ENCODE peak calls at places on chromosomes 16 and 17, in nine cellular contexts. One of them, this sample, is unnamed.

GRCh38 chr17:74217036-74217725 is 3.8 kb downstream of the TTYH2 start:
- DNase-seq in NCI-H187 treated with DMSO at 0.1 percent for 48 hours: no peak
- DNase-seq in T-helper 1 cell: no peak
- DNase-seq in breast epithelium: no peak
- DNase-seq in ovary: no peak
- DNase-seq in activated T-helper 1 cell treated with Interleukin-2 at 50 U/mL for 16 hours: no peak
- DNase-seq in left colon: no peak
- DNase-seq in HFFc6: no peak
- DNase-seq in nephron progenitor cell: no peak
- DNase-seq in this sample: no peak

GRCh38 chr17:83155128-83156081 is 76.0 kb downstream of the METRNL start:
- DNase-seq in left colon: no peak
- DNase-seq in T-helper 1 cell: no peak
- DNase-seq in breast epithelium: peak
- DNase-seq in HFFc6: peak
- DNase-seq in ovary: no peak
- DNase-seq in nephron progenitor cell: no peak
- DNase-seq in activated T-helper 1 cell treated with Interleukin-2 at 50 U/mL for 16 hours: no peak
- DNase-seq in NCI-H187 treated with DMSO at 0.1 percent for 48 hours: no peak
- DNase-seq in this sample: no peak

GRCh38 chr16:62665269-62665668 is 629.0 kb upstream of the CDH8 start:
- DNase-seq in activated T-helper 1 cell treated with Interleukin-2 at 50 U/mL for 16 hours: no peak
- DNase-seq in NCI-H187 treated with DMSO at 0.1 percent for 48 hours: no peak
- DNase-seq in nephron progenitor cell: no peak
- DNase-seq in breast epithelium: no peak
- DNase-seq in HFFc6: no peak
- DNase-seq in left colon: no peak
- DNase-seq in T-helper 1 cell: no peak
- DNase-seq in ovary: no peak
- DNase-seq in this sample: no peak

GRCh38 chr17:57557793-57558681 is 187.1 kb downstream of the CCDC182 start:
- DNase-seq in ovary: no peak
- DNase-seq in activated T-helper 1 cell treated with Interleukin-2 at 50 U/mL for 16 hours: no peak
- DNase-seq in NCI-H187 treated with DMSO at 0.1 percent for 48 hours: no peak
- DNase-seq in breast epithelium: no peak
- DNase-seq in nephron progenitor cell: no peak
- DNase-seq in T-helper 1 cell: no peak
- DNase-seq in left colon: no peak
- DNase-seq in HFFc6: peak
- DNase-seq in this sample: no peak

GRCh38 chr17:64938925-64939474 is 19.7 kb upstream of the LRRC37A3 start:
- DNase-seq in NCI-H187 treated with DMSO at 0.1 percent for 48 hours: no peak
- DNase-seq in HFFc6: peak
- DNase-seq in breast epithelium: no peak
- DNase-seq in activated T-helper 1 cell treated with Interleukin-2 at 50 U/mL for 16 hours: no peak
- DNase-seq in ovary: no peak
- DNase-seq in nephron progenitor cell: peak
- DNase-seq in left colon: peak
- DNase-seq in T-helper 1 cell: no peak
- DNase-seq in this sample: peak

GRCh38 chr17:83192161-83192788 is 112.9 kb downstream of the METRNL start:
- DNase-seq in T-helper 1 cell: no peak
- DNase-seq in ovary: peak
- DNase-seq in nephron progenitor cell: peak
- DNase-seq in left colon: peak
- DNase-seq in NCI-H187 treated with DMSO at 0.1 percent for 48 hours: no peak
- DNase-seq in activated T-helper 1 cell treated with Interleukin-2 at 50 U/mL for 16 hours: no peak
- DNase-seq in breast epithelium: peak
- DNase-seq in HFFc6: peak
- DNase-seq in this sample: peak

GRCh38 chr16:24736758-24737157 is 7.3 kb downstream of the TNRC6A start:
- DNase-seq in breast epithelium: no peak
- DNase-seq in activated T-helper 1 cell treated with Interleukin-2 at 50 U/mL for 16 hours: no peak
- DNase-seq in T-helper 1 cell: no peak
- DNase-seq in ovary: no peak
- DNase-seq in left colon: no peak
- DNase-seq in NCI-H187 treated with DMSO at 0.1 percent for 48 hours: no peak
- DNase-seq in HFFc6: no peak
- DNase-seq in nephron progenitor cell: no peak
- DNase-seq in this sample: no peak

GRCh38 chr17:6669479-6670212 is 18.1 kb downstream of the C17orf100 start:
- DNase-seq in NCI-H187 treated with DMSO at 0.1 percent for 48 hours: no peak
- DNase-seq in activated T-helper 1 cell treated with Interleukin-2 at 50 U/mL for 16 hours: no peak
- DNase-seq in breast epithelium: no peak
- DNase-seq in ovary: no peak
- DNase-seq in left colon: no peak
- DNase-seq in T-helper 1 cell: no peak
- DNase-seq in nephron progenitor cell: no peak
- DNase-seq in HFFc6: no peak
- DNase-seq in this sample: no peak

GRCh38 chr17:9797965-9798364 is 6.6 kb upstream of the DHRS7C start:
- DNase-seq in nephron progenitor cell: no peak
- DNase-seq in T-helper 1 cell: no peak
- DNase-seq in left colon: no peak
- DNase-seq in breast epithelium: no peak
- DNase-seq in NCI-H187 treated with DMSO at 0.1 percent for 48 hours: no peak
- DNase-seq in HFFc6: no peak
- DNase-seq in ovary: no peak
- DNase-seq in activated T-helper 1 cell treated with Interleukin-2 at 50 U/mL for 16 hours: no peak
- DNase-seq in this sample: no peak

GRCh38 chr16:54135361-54136275 is 151.0 kb downstream of the IRX3 start:
- DNase-seq in breast epithelium: no peak
- DNase-seq in nephron progenitor cell: no peak
- DNase-seq in HFFc6: peak
- DNase-seq in ovary: no peak
- DNase-seq in activated T-helper 1 cell treated with Interleukin-2 at 50 U/mL for 16 hours: no peak
- DNase-seq in NCI-H187 treated with DMSO at 0.1 percent for 48 hours: no peak
- DNase-seq in T-helper 1 cell: no peak
- DNase-seq in left colon: no peak
- DNase-seq in this sample: no peak

GRCh38 chr17:50904522-50905459 is 38.6 kb upstream of the TOB1 start:
- DNase-seq in activated T-helper 1 cell treated with Interleukin-2 at 50 U/mL for 16 hours: no peak
- DNase-seq in nephron progenitor cell: no peak
- DNase-seq in T-helper 1 cell: no peak
- DNase-seq in NCI-H187 treated with DMSO at 0.1 percent for 48 hours: no peak
- DNase-seq in ovary: peak
- DNase-seq in breast epithelium: peak
- DNase-seq in HFFc6: no peak
- DNase-seq in left colon: peak
- DNase-seq in this sample: peak

GRCh38 chr17:60817187-60817586 is 139.5 kb downstream of the BCAS3 start:
- DNase-seq in breast epithelium: no peak
- DNase-seq in left colon: no peak
- DNase-seq in activated T-helper 1 cell treated with Interleukin-2 at 50 U/mL for 16 hours: no peak
- DNase-seq in NCI-H187 treated with DMSO at 0.1 percent for 48 hours: no peak
- DNase-seq in ovary: no peak
- DNase-seq in HFFc6: peak
- DNase-seq in nephron progenitor cell: no peak
- DNase-seq in T-helper 1 cell: no peak
- DNase-seq in this sample: no peak

GRCh38 chr16:84557504-84557903 is 53.0 kb upstream of the MEAK7 start:
- DNase-seq in activated T-helper 1 cell treated with Interleukin-2 at 50 U/mL for 16 hours: no peak
- DNase-seq in NCI-H187 treated with DMSO at 0.1 percent for 48 hours: no peak
- DNase-seq in T-helper 1 cell: no peak
- DNase-seq in breast epithelium: no peak
- DNase-seq in HFFc6: no peak
- DNase-seq in nephron progenitor cell: no peak
- DNase-seq in left colon: no peak
- DNase-seq in ovary: no peak
- DNase-seq in this sample: no peak

GRCh38 chr16:86604436-86605220 is 26.3 kb downstream of the FOXL1 start:
- DNase-seq in nephron progenitor cell: no peak
- DNase-seq in T-helper 1 cell: peak
- DNase-seq in left colon: no peak
- DNase-seq in breast epithelium: peak
- DNase-seq in HFFc6: no peak
- DNase-seq in ovary: no peak
- DNase-seq in NCI-H187 treated with DMSO at 0.1 percent for 48 hours: no peak
- DNase-seq in activated T-helper 1 cell treated with Interleukin-2 at 50 U/mL for 16 hours: peak
- DNase-seq in this sample: no peak

GRCh38 chr17:6421700-6422604 is 13.0 kb downstream of the AIPL1 start:
- DNase-seq in breast epithelium: peak
- DNase-seq in left colon: peak
- DNase-seq in activated T-helper 1 cell treated with Interleukin-2 at 50 U/mL for 16 hours: peak
- DNase-seq in HFFc6: peak
- DNase-seq in ovary: peak
- DNase-seq in T-helper 1 cell: peak
- DNase-seq in nephron progenitor cell: peak
- DNase-seq in NCI-H187 treated with DMSO at 0.1 percent for 48 hours: peak
- DNase-seq in this sample: peak

GRCh38 chr17:70582777-70583176 is 413.4 kb downstream of the KCNJ2 start:
- DNase-seq in HFFc6: no peak
- DNase-seq in T-helper 1 cell: no peak
- DNase-seq in breast epithelium: no peak
- DNase-seq in NCI-H187 treated with DMSO at 0.1 percent for 48 hours: no peak
- DNase-seq in activated T-helper 1 cell treated with Interleukin-2 at 50 U/mL for 16 hours: no peak
- DNase-seq in left colon: no peak
- DNase-seq in nephron progenitor cell: no peak
- DNase-seq in ovary: no peak
- DNase-seq in this sample: no peak

GRCh38 chr16:2091722-2092620 is 43.7 kb downstream of the PKD1 start:
- DNase-seq in nephron progenitor cell: no peak
- DNase-seq in NCI-H187 treated with DMSO at 0.1 percent for 48 hours: no peak
- DNase-seq in breast epithelium: no peak
- DNase-seq in ovary: no peak
- DNase-seq in activated T-helper 1 cell treated with Interleukin-2 at 50 U/mL for 16 hours: no peak
- DNase-seq in T-helper 1 cell: no peak
- DNase-seq in HFFc6: no peak
- DNase-seq in left colon: peak
- DNase-seq in this sample: peak

GRCh38 chr17:7695586-7695985 is 7.3 kb downstream of the WRAP53 start:
- DNase-seq in NCI-H187 treated with DMSO at 0.1 percent for 48 hours: no peak
- DNase-seq in left colon: no peak
- DNase-seq in ovary: no peak
- DNase-seq in breast epithelium: no peak
- DNase-seq in activated T-helper 1 cell treated with Interleukin-2 at 50 U/mL for 16 hours: no peak
- DNase-seq in T-helper 1 cell: no peak
- DNase-seq in HFFc6: no peak
- DNase-seq in nephron progenitor cell: no peak
- DNase-seq in this sample: no peak

GRCh38 chr17:77098884-77099545 is 41.8 kb upstream of the SEC14L1 start:
- DNase-seq in breast epithelium: peak
- DNase-seq in HFFc6: peak
- DNase-seq in activated T-helper 1 cell treated with Interleukin-2 at 50 U/mL for 16 hours: no peak
- DNase-seq in nephron progenitor cell: no peak
- DNase-seq in left colon: no peak
- DNase-seq in NCI-H187 treated with DMSO at 0.1 percent for 48 hours: no peak
- DNase-seq in ovary: peak
- DNase-seq in T-helper 1 cell: no peak
- DNase-seq in this sample: peak

GRCh38 chr17:77235370-77236080 is 94.8 kb downstream of the SEC14L1 start:
- DNase-seq in T-helper 1 cell: no peak
- DNase-seq in HFFc6: peak
- DNase-seq in left colon: no peak
- DNase-seq in NCI-H187 treated with DMSO at 0.1 percent for 48 hours: no peak
- DNase-seq in ovary: no peak
- DNase-seq in breast epithelium: no peak
- DNase-seq in activated T-helper 1 cell treated with Interleukin-2 at 50 U/mL for 16 hours: no peak
- DNase-seq in nephron progenitor cell: no peak
- DNase-seq in this sample: no peak

GRCh38 chr17:17151962-17152361 is 54.2 kb downstream of the PLD6 start:
- DNase-seq in activated T-helper 1 cell treated with Interleukin-2 at 50 U/mL for 16 hours: no peak
- DNase-seq in NCI-H187 treated with DMSO at 0.1 percent for 48 hours: no peak
- DNase-seq in HFFc6: peak
- DNase-seq in T-helper 1 cell: no peak
- DNase-seq in ovary: peak
- DNase-seq in nephron progenitor cell: no peak
- DNase-seq in left colon: peak
- DNase-seq in breast epithelium: peak
- DNase-seq in this sample: peak

GRCh38 chr17:78804777-78805176 is 22.7 kb upstream of the CYTH1 start:
- DNase-seq in ovary: no peak
- DNase-seq in activated T-helper 1 cell treated with Interleukin-2 at 50 U/mL for 16 hours: no peak
- DNase-seq in left colon: no peak
- DNase-seq in nephron progenitor cell: no peak
- DNase-seq in T-helper 1 cell: no peak
- DNase-seq in NCI-H187 treated with DMSO at 0.1 percent for 48 hours: no peak
- DNase-seq in HFFc6: no peak
- DNase-seq in breast epithelium: no peak
- DNase-seq in this sample: no peak

This sample was measured in transverse colon.